ENCODE peak calls at places on chromosome 10, in five cellular contexts. A is PC-3, W is hepatocyte, X is endothelial cell of umbilical vein, B is spleen. L is an unnamed sample. For H3K36me3, the result is how much of the 10 kb centered on the place peaks cover.

GRCh38 chr10:14009315-14010082 is 321.2 kb downstream of the FRMD4A start:
- DNase-seq in W (peak), B (no peak), X (peak), A (peak), L (peak)

GRCh38 chr10:105146436-105146835 is 505.3 kb downstream of the SORCS3 start:
- DNase-seq in A (peak), W (no peak), B (no peak), X (no peak), L (no peak)

GRCh38 chr10:4399571-4399970 is 426.4 kb upstream of the AKR1E2 start:
- DNase-seq in B (no peak), X (peak), A (no peak), W (no peak), L (no peak)

GRCh38 chr10:96271017-96271815 is at the start of gene BLNK:
- DNase-seq in X (no peak), B (peak), A (peak), W (peak), L (no peak)

GRCh38 chr10:104032144-104032775 is 53.4 kb downstream of the COL17A1 start:
- DNase-seq in X (no peak), W (no peak), A (no peak), B (no peak), L (no peak)

GRCh38 chr10:6763417-6763816 is 183.3 kb upstream of the PRKCQ start:
- DNase-seq in B (no peak), X (no peak), A (no peak), W (no peak), L (no peak)

GRCh38 chr10:10786334-10787090 is 231.2 kb upstream of the CELF2 start:
- DNase-seq in A (peak), W (no peak), X (peak), B (no peak), L (no peak)

GRCh38 chr10:61628199-61628874 is 34.4 kb upstream of the CABCOCO1 start:
- DNase-seq in B (no peak), X (no peak), A (peak), W (no peak), L (no peak)

GRCh38 chr10:110410329-110411046 is 87.2 kb upstream of the DUSP5 start:
- DNase-seq in B (no peak), A (peak), X (peak), W (peak), L (peak)

GRCh38 chr10:82942572-82943091 is 1067.6 kb downstream of the NRG3 start:
- DNase-seq in X (no peak), B (no peak), A (no peak), W (no peak), L (no peak)

GRCh38 chr10:101655581-101655980 is 39.4 kb downstream of the FBXW4 start:
- DNase-seq in A (no peak), B (no peak), X (no peak), W (no peak), L (no peak)

GRCh38 chr10:101649530-101650085 is 45.4 kb downstream of the FBXW4 start:
- DNase-seq in B (no peak), W (no peak), X (no peak), A (no peak), L (no peak)

GRCh38 chr10:101653536-101653935 is 41.4 kb downstream of the FBXW4 start:
- DNase-seq in X (no peak), B (no peak), A (no peak), W (no peak), L (no peak)

GRCh38 chr10:101646369-101646768 is 48.6 kb downstream of the FBXW4 start:
- DNase-seq in B (no peak), X (no peak), A (no peak), W (no peak), L (no peak)

GRCh38 chr10:101650841-101651240 is 44.1 kb downstream of the FBXW4 start:
- DNase-seq in A (no peak), X (no peak), B (no peak), W (no peak), L (no peak)
- H3K36me3 ChIP-seq in A (under half), X (under half), B (half or more), W (under half), L (under half)

GRCh38 chr10:50360077-50360476 is 108.8 kb upstream of the ASAH2 start:
- DNase-seq in W (no peak), B (no peak), X (no peak), A (no peak), L (no peak)
- TF ChIP-seq CTCF in W (no peak), B (no peak), X (no peak), A (no peak), L (no peak)

GRCh38 chr10:120804020-120804419 is 47.1 kb upstream of the WDR11 start:
- DNase-seq in B (no peak), W (no peak), A (no peak), X (no peak), L (no peak)
- H3K4me3 ChIP-seq in B (no peak), W (no peak), A (no peak), X (no peak), L (no peak)

GRCh38 chr10:74121368-74121767 is 29.3 kb downstream of the AP3M1 start:
- DNase-seq in W (no peak), X (no peak), B (no peak), A (no peak), L (no peak)
- H3K36me3 ChIP-seq in W (under half), X (half or more), B (half or more), A (half or more), L (half or more)